ENCODE peak calls at places on chromosome 9, in nine cellular contexts. T is RWPE1, D is colonic mucosa, R is cardiac fibroblast, C is osteocyte, E is mucosa of descending colon, K is endodermal cell, J is H9, F is Calu3. M is an unnamed sample.

GRCh38 chr9:37056521-37056920 is 22.5 kb upstream of the PAX5 start:
- DNase-seq in E (no peak), D (no peak), C (no peak), J (no peak), F (no peak), R (no peak), T (no peak), K (no peak), M (no peak)

GRCh38 chr9:72127753-72128152 is 21.5 kb upstream of the GDA start:
- DNase-seq in T (no peak), R (no peak), E (no peak), F (no peak), C (no peak), K (no peak), J (no peak), D (no peak), M (no peak)

GRCh38 chr9:18208166-18209059 is 265.5 kb upstream of the ADAMTSL1 start:
- DNase-seq in J (peak; percentile 76), E (peak; percentile 43), T (peak; percentile 38), R (peak; percentile 56), C (no peak), F (peak; percentile 58), K (peak; percentile 90), D (peak; percentile 87), M (peak; percentile 41)

GRCh38 chr9:124274738-124275137 is 17.0 kb downstream of the NEK6 start:
- DNase-seq in J (no peak), E (no peak), R (no peak), F (no peak), D (no peak), T (no peak), K (no peak), C (no peak), M (no peak)

GRCh38 chr9:126558051-126558665 is 55.6 kb upstream of the LMX1B start:
- DNase-seq in C (no peak), R (peak; percentile 46), D (peak; percentile 65), E (no peak), J (peak; percentile 83), K (peak; percentile 93), T (peak; percentile 92), F (peak; percentile 65), M (peak; percentile 77)

GRCh38 chr9:124420991-124421543 is 5.8 kb upstream of the PSMB7 start:
- DNase-seq in C (peak; percentile 74), T (no peak), E (no peak), R (no peak), K (no peak), F (no peak), D (no peak), J (no peak), M (no peak)

GRCh38 chr9:135156525-135157510 is 69.3 kb downstream of the OLFM1 start:
- DNase-seq in F (peak; percentile 36), C (no peak), J (peak; percentile 92), R (peak; percentile 38), E (no peak), K (peak; percentile 96), D (no peak), T (peak; percentile 84), M (peak; percentile 95)

GRCh38 chr9:99134893-99135341 is 30.0 kb downstream of the TGFBR1 start:
- DNase-seq in R (peak; percentile 38), K (no peak), C (no peak), T (no peak), E (no peak), D (no peak), F (no peak), J (no peak), M (no peak)

GRCh38 chr9:15696979-15697378 is 144.1 kb downstream of the CCDC171 start:
- DNase-seq in D (no peak), F (no peak), R (no peak), J (no peak), T (no peak), C (no peak), E (no peak), K (no peak), M (no peak)

GRCh38 chr9:124813496-124814177 is 36.7 kb downstream of the OLFML2A start:
- DNase-seq in F (no peak), R (no peak), D (no peak), T (peak; percentile 42), C (no peak), E (no peak), K (no peak), J (no peak), M (no peak)

GRCh38 chr9:97598461-97599288 is 34.5 kb downstream of the TSTD2 start:
- DNase-seq in T (peak; percentile 72), F (peak; percentile 72), K (peak; percentile 92), E (no peak), J (peak; percentile 83), C (peak; percentile 85), R (peak; percentile 87), D (peak; percentile 83), M (peak; percentile 72)

GRCh38 chr9:110545705-110546104 is 33.8 kb downstream of the SVEP1 start:
- DNase-seq in F (no peak), T (no peak), J (no peak), C (no peak), K (no peak), D (no peak), E (no peak), R (peak; percentile 37), M (no peak)

GRCh38 chr9:6383551-6384225 is 29.3 kb upstream of the UHRF2 start:
- DNase-seq in T (no peak), C (no peak), E (no peak), K (no peak), D (no peak), F (no peak), R (peak; percentile 86), J (no peak), M (no peak)

DNA sequence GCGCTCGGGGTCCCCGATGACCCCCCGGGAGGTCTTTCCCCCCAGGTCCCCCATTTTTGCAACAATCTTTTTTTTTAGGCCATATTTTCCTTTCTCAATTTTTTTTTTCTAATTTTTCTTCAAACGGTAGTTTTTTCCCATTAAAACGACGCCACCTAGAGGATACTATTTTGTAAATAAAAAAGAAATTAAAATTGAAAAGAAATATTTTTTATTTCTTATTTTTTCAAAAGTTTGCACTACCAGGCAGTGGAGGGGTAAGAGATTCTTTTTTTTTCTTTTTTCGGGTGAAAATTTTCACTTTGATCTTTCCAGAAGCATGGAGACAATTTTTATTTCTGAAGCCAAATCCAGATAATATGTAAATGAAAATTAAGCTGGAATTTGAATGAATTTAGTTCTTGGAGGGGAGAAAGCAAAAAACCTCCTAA is 712 bp downstream of the ZNF618 start:
- DNase-seq in D (no peak), F (no peak), C (no peak), K (no peak), E (no peak), T (no peak), R (peak; percentile 51), J (no peak), M (no peak)
- TF ChIP-seq CTCF in D (no peak), F (no peak), C (peak; percentile 55), K (peak; percentile 76), E (peak; percentile 12), T (peak; percentile 74), R (peak; percentile 38), J (peak; percentile 67), M (peak; percentile 58)

GRCh38 chr9:92499701-92500100 is 17.4 kb upstream of the ASPN start:
- DNase-seq in K (no peak), D (no peak), E (no peak), C (no peak), T (no peak), J (no peak), F (no peak), R (no peak), M (no peak)

GRCh38 chr9:92504881-92505280 is 22.6 kb upstream of the ASPN start:
- DNase-seq in D (no peak), E (no peak), J (no peak), R (peak; percentile 49), K (no peak), C (no peak), T (no peak), F (no peak), M (no peak)

GRCh38 chr9:92506184-92506857 is 24.0 kb upstream of the ASPN start:
- DNase-seq in T (peak; percentile 98), C (no peak), E (no peak), D (no peak), F (no peak), J (no peak), K (no peak), R (peak; percentile 95), M (no peak)

GRCh38 chr9:92500725-92501124 is 18.4 kb upstream of the ASPN start:
- DNase-seq in D (no peak), E (no peak), F (no peak), R (no peak), C (no peak), K (no peak), J (no peak), T (no peak), M (no peak)

DNA sequence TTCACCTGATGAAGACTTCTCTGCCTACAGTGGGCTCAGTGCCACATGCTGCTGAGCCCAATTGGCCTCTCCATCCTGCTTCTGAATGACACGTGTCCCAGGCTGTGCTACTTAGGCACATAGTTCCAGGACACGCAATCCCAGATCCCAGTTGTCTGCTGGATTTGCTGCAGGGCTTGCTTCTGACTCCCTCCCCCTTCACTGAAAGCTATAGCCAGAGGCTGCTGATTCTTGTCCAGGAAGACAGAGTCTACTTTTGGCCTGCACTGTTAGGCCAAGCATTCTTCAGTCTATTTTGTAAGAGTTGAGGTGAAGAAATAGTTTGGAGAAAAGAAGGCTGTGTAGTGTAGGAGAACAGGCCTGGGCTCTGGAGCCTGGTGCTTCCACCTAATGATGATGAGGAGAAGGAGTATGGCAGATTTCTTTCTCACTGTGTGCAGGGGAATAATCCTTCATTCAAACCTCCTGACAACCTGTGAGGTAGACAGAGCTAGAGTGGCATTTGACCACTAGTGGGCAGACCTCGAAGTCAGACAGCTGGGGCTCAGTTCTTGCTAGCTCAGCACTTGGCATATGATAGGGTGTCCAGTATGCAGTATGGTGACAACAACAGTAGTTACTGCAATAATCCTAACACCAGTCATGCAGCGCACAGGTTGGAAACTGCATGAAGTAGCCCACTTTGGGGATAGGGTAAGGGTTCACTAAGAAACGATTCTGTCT is 19.5 kb upstream of the ASPN start:
- DNase-seq in K (peak; percentile 80), D (peak; percentile 41), E (no peak), C (no peak), J (no peak), T (peak; percentile 45), R (peak; percentile 55), F (peak; percentile 41), M (no peak)
- TF ChIP-seq CTCF in K (peak; percentile 85), D (peak; percentile 43), E (peak; percentile 46), C (peak; percentile 33), J (peak; percentile 72), T (no peak), R (peak; percentile 66), F (peak; percentile 35), M (peak; percentile 44)

GRCh38 chr9:95341262-95342011 is 23.9 kb upstream of the FANCC start:
- DNase-seq in C (no peak), J (peak; percentile 50), E (no peak), F (peak; percentile 24), D (no peak), R (peak; percentile 44), K (peak; percentile 73), T (no peak), M (no peak)
- TF ChIP-seq CTCF in C (peak; percentile 54), J (peak; percentile 46), E (no peak), F (no peak), D (no peak), R (peak; percentile 38), K (peak; percentile 64), T (no peak), M (no peak)

DNA sequence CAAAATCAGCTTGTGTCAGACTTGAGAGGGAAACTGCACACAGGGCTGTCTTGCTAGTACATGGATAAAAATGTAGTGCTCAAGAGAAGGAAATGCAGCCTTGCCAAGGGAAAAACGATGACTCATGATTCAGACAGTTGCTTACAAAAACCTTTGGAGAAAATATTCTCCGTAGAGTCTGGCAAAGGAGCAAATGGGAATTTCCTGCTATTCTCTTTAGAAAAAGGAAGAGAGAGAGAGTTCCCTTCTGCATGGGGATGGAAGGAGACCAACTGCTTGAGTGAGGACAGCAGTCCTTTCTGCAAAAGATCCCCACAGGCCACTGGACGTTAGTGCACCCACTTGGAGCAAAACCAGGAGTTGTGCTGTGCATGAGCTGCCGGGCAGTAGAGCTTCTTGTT is 7.6 kb downstream of the IFNB1 start:
- DNase-seq in D (no peak), E (no peak), J (peak; percentile 41), C (no peak), K (peak; percentile 67), T (peak; percentile 74), R (peak; percentile 96), F (peak; percentile 6), M (no peak)
- TF ChIP-seq CTCF in D (no peak), E (no peak), J (peak; percentile 36), C (peak; percentile 44), K (peak; percentile 58), T (peak; percentile 13), R (peak; percentile 49), F (no peak), M (peak; percentile 5)

M was measured in nephron progenitor cell.